ENCODE peak calls at places on chromosome 17, in nine cellular contexts. K is A549, P is GM23248, E is Karpas-422, J is GM23338, W is neural progenitor cell, C is IMR-90, B is hepatocyte, Y is H9. Z is an unnamed sample.
A peak's percentile ranks its signal among the peaks of the same experiment; 100 is the strongest.

GRCh38 chr17:45077643-45078042 is 16.5 kb downstream of the NMT1 start:
- DNase-seq in K (no peak), P (no peak), E (no peak), J (no peak), W (no peak), C (no peak), B (no peak), Y (no peak), Z (no peak)

GRCh38 chr17:4249452-4250029 is 14.2 kb downstream of the ANKFY1 start:
- DNase-seq in K (peak; percentile 69), P (peak; percentile 70), E (peak; percentile 77), J (peak; percentile 81), W (peak; percentile 61), C (peak; percentile 38), B (peak; percentile 57), Y (no peak), Z (no peak)

GRCh38 chr17:44279586-44280344 is 11.8 kb upstream of the SLC4A1 start:
- DNase-seq in K (peak; percentile 51), P (peak; percentile 93), E (no peak), J (peak; percentile 89), W (no peak), C (peak; percentile 91), B (peak; percentile 59), Y (peak; percentile 96), Z (no peak)

GRCh38 chr17:81440511-81441244 is 45.4 kb downstream of the BAHCC1 start:
- DNase-seq in K (peak; percentile 63), P (peak; percentile 13), E (peak; percentile 84), J (peak; percentile 88), W (peak; percentile 80), C (no peak), B (peak; percentile 41), Y (peak; percentile 93), Z (peak; percentile 67)

GRCh38 chr17:71902931-71903506 is 217.8 kb upstream of the SOX9 start:
- DNase-seq in K (no peak), P (peak; percentile 58), E (no peak), J (no peak), W (no peak), C (peak; percentile 52), B (no peak), Y (no peak), Z (no peak)

GRCh38 chr17:78873519-78874340 is 29.3 kb downstream of the CEP295NL start:
- DNase-seq in K (no peak), P (no peak), E (no peak), J (no peak), W (peak; percentile 33), C (peak; percentile 79), B (no peak), Y (no peak), Z (no peak)

GRCh38 chr17:72567774-72568173 is 447.0 kb downstream of the SOX9 start:
- DNase-seq in K (no peak), P (no peak), E (no peak), J (no peak), W (no peak), C (no peak), B (no peak), Y (no peak), Z (no peak)

GRCh38 chr17:82160081-82160480 is 52.6 kb downstream of the CCDC57 start:
- DNase-seq in K (no peak), P (peak; percentile 12), E (no peak), J (no peak), W (no peak), C (peak; percentile 66), B (no peak), Y (no peak), Z (no peak)

GRCh38 chr17:76174072-76174471 is 33.0 kb upstream of the FOXJ1 start:
- DNase-seq in K (no peak), P (no peak), E (no peak), J (no peak), W (no peak), C (no peak), B (no peak), Y (no peak), Z (no peak)

GRCh38 chr17:57892820-57893595 is 43.2 kb upstream of the MRPS23 start:
- DNase-seq in K (peak; percentile 92), P (peak; percentile 100), E (no peak), J (peak; percentile 58), W (peak; percentile 80), C (peak; percentile 98), B (peak; percentile 92), Y (peak; percentile 80), Z (no peak)
- H3K27ac ChIP-seq in K (peak overlapping the region; percentile 92), P (peak overlapping the region; percentile 97), E (no peak overlapping the region), J (peak overlapping the region; percentile 87), W (peak overlapping the region; percentile 74), C (peak overlapping the region; percentile 67), B (peak overlapping the region; percentile 88), Y (no peak overlapping the region), Z (no peak overlapping the region)

DNA sequence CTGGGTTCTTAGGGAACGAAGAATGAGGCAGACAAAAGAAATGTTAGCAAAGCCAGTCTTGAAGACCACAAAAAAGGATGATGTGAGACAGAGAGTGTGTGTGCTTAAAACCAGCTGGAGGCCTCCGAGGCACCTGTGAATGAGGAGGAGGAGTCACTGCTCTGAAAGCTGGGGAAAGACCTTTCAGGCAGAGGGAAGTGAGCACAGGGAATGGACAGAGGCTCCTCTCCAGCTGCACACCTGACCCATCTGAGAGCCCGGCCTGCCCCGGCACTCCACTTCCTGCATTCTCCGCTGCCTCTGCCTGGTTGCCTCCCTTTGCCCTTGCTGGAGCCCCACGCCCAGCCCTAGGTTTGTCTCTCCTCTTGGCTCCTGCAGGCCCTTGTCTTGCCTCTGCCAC is 55.2 kb upstream of the SREBF1 start:
- DNase-seq in K (no peak), P (no peak), E (no peak), J (no peak), W (no peak), C (no peak), B (no peak), Y (no peak), Z (peak; percentile 40)
- H3K4me2 ChIP-seq in K (no peak overlapping the region), P (no peak overlapping the region), E (no peak overlapping the region), J (no peak overlapping the region), W (no peak overlapping the region), C (no peak overlapping the region), B (no peak overlapping the region), Y (no peak overlapping the region), Z (no peak overlapping the region)

GRCh38 chr17:50666316-50666715 is 31.6 kb downstream of the ABCC3 start:
- DNase-seq in K (no peak), P (no peak), E (no peak), J (no peak), W (no peak), C (no peak), B (no peak), Y (no peak), Z (no peak)
- H3K27ac ChIP-seq in K (peak overlapping the region; percentile 98), P (no peak overlapping the region), E (no peak overlapping the region), J (no peak overlapping the region), W (no peak overlapping the region), C (no peak overlapping the region), B (no peak overlapping the region), Y (no peak overlapping the region), Z (no peak overlapping the region)

DNA sequence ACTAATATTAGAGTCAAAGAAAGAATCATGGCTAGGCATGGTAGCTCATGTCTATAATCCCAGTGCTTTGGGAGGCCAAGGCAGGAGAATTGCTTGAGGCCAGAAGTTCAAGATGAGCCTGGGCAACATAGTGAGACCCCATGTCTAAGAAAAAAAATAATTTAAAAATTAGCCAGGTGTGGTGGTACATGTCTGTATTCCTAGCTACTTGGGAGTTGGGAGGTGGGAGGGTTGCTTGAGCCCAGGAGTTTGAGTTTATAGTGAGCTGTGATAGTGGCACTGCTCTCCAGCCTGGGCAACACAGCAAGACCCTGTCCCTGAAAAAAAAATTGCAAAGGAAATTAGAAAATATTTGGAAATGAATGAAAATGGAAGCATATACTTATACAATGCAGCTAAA is 210.3 kb upstream of the AXIN2 start:
- DNase-seq in K (no peak), P (no peak), E (peak; percentile 11), J (no peak), W (no peak), C (no peak), B (no peak), Y (no peak), Z (no peak)
- H3K4me2 ChIP-seq in K (no peak overlapping the region), P (no peak overlapping the region), E (no peak overlapping the region), J (no peak overlapping the region), W (no peak overlapping the region), C (no peak overlapping the region), B (no peak overlapping the region), Y (no peak overlapping the region), Z (no peak overlapping the region)

GRCh38 chr17:55728833-55729232 is 6.2 kb upstream of the TMEM100 start:
- DNase-seq in K (no peak), P (no peak), E (no peak), J (no peak), W (no peak), C (no peak), B (no peak), Y (no peak), Z (no peak)
- H3K27ac ChIP-seq in K (no peak overlapping the region), P (no peak overlapping the region), E (no peak overlapping the region), J (no peak overlapping the region), W (no peak overlapping the region), C (no peak overlapping the region), B (peak overlapping the region; percentile 17), Y (no peak overlapping the region), Z (no peak overlapping the region)

Z was measured in DND-41.